ENCODE peak calls at places on chromosomes 13 and 19, in eight cellular contexts. E is right lobe of liver, F is heart left ventricle, J is A549, S is erythroblast, Q is IMR-90, H is adrenal gland, O is tibial nerve. R is an unnamed sample.

GRCh38 chr13:38897521-38897920 is 93.1 kb downstream of the STOML3 start:
- DNase-seq in E (no peak), F (no peak), J (no peak), S (no peak), Q (no peak), H (no peak), O (no peak), R (no peak)

GRCh38 chr13:78131811-78132210 is 213.2 kb upstream of the EDNRB start:
- DNase-seq in E (no peak), F (no peak), J (no peak), S (no peak), Q (peak; percentile 14), H (no peak), O (no peak), R (no peak)

GRCh38 chr13:24292476-24292875 is 16.9 kb upstream of the C1QTNF9 start:
- DNase-seq in E (no peak), F (no peak), J (no peak), S (no peak), Q (no peak), H (no peak), O (no peak), R (no peak)

GRCh38 chr19:14090509-14091085 is at the start of gene SAMD1:
- DNase-seq in E (peak; percentile 92), F (peak; percentile 94), J (peak; percentile 90), S (peak; percentile 95), Q (peak; percentile 83), H (peak; percentile 94), O (peak; percentile 86), R (peak; percentile 76)

GRCh38 chr19:2819540-2820111 is at the start of gene ZNF554:
- DNase-seq in E (peak; percentile 98), F (peak; percentile 100), J (peak; percentile 95), S (peak; percentile 98), Q (peak; percentile 94), H (peak; percentile 99), O (peak; percentile 95), R (peak; percentile 99)

GRCh38 chr19:749811-750210 is 1.1 kb upstream of the MISP start:
- DNase-seq in E (no peak), F (no peak), J (no peak), S (no peak), Q (no peak), H (no peak), O (no peak), R (no peak)

GRCh38 chr19:4229179-4229931 is at the start of gene EBI3:
- DNase-seq in E (peak; percentile 46), F (no peak), J (peak; percentile 74), S (no peak), Q (peak; percentile 65), H (peak; percentile 39), O (peak; percentile 7), R (peak; percentile 70)

GRCh38 chr13:40644838-40645620 is 21.4 kb downstream of the FOXO1 start:
- DNase-seq in E (no peak), F (no peak), J (no peak), S (no peak), Q (no peak), H (no peak), O (no peak), R (no peak)

GRCh38 chr19:19615086-19615485 is 3.4 kb downstream of the PBX4 start:
- DNase-seq in E (no peak), F (no peak), J (peak; percentile 21), S (no peak), Q (peak; percentile 46), H (no peak), O (no peak), R (no peak)

GRCh38 chr19:29667941-29668340 is 2.7 kb downstream of the PLEKHF1 start:
- DNase-seq in E (peak; percentile 28), F (peak; percentile 62), J (no peak), S (no peak), Q (no peak), H (no peak), O (no peak), R (no peak)

GRCh38 chr19:19165396-19165795 is 4.7 kb downstream of the MEF2B start:
- DNase-seq in E (no peak), F (no peak), J (no peak), S (no peak), Q (no peak), H (no peak), O (no peak), R (no peak)

GRCh38 chr19:8515317-8515716 is 1.4 kb upstream of the ZNF414 start:
- DNase-seq in E (no peak), F (peak; percentile 73), J (no peak), S (no peak), Q (no peak), H (no peak), O (no peak), R (no peak)

GRCh38 chr19:20999731-21000352 is 20.6 kb upstream of the ZNF430 start:
- DNase-seq in E (peak; percentile 55), F (peak; percentile 90), J (peak; percentile 12), S (peak; percentile 36), Q (peak; percentile 71), H (peak; percentile 96), O (peak; percentile 64), R (no peak)

GRCh38 chr13:99536023-99536422 is 34.8 kb downstream of the TM9SF2 start:
- DNase-seq in E (no peak), F (no peak), J (no peak), S (no peak), Q (no peak), H (no peak), O (no peak), R (no peak)

GRCh38 chr19:28493881-28494280 is 719.1 kb downstream of the UQCRFS1 start:
- DNase-seq in E (no peak), F (no peak), J (no peak), S (no peak), Q (no peak), H (no peak), O (no peak), R (no peak)

GRCh38 chr19:35345671-35346111 is 2.0 kb upstream of the FFAR1 start:
- DNase-seq in E (no peak), F (no peak), J (no peak), S (no peak), Q (no peak), H (no peak), O (no peak), R (no peak)

GRCh38 chr13:92900455-92900854 is 326.2 kb upstream of the GPC6 start:
- DNase-seq in E (no peak), F (no peak), J (no peak), S (no peak), Q (no peak), H (no peak), O (no peak), R (no peak)

DNA sequence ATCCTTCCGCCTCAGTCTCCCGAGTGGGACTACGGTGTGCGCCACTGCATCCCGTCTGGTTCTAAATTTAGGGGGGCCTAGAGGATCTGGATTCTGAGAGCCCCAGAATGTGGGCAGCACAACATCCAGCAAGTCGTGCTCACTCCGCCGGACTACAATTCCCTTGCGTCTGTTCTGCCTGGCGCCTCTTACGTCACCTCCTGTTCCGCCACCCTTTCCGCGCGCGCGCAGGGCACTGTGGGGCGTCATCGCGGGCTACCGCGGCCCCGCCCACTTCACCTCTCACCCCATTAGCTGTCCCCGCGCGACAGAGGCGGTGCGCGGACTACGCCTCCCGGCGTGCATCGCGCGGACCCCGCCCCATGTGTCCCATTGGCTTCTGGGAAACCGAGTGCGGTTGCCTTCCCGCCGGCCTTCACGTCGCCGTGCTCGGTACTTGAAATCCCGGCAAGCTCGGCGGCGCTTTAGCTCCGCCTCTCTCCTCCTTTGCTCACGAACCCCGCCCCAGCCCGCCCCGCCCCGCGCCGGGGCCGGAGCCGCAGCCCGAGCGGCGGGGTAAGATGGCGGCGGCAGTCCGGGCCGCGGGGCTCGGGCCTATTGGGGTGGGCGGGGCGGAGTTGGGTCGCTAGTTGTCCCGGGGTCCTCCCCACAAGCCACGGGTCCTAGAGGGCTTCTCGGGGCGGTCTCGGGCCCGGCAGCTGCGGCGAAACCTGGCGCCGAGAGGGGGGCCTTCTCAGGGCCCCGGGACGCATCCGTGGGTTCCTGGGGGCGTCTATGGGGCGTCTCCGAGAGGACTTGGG is at the start of gene SCAF1:
- DNase-seq in E (peak; percentile 99), F (peak; percentile 99), J (peak; percentile 100), S (peak; percentile 100), Q (peak; percentile 99), H (peak; percentile 100), O (peak; percentile 97), R (peak; percentile 95)
- TF ChIP-seq POLR2A in E (peak; percentile 90), F (peak; percentile 93), J (peak; percentile 84), S (peak; percentile 86), Q (peak; percentile 92), H (peak; percentile 97), O (peak; percentile 97), R (peak; percentile 67)

GRCh38 chr19:52691737-52692136 is 43.1 kb downstream of the ZNF611 start:
- DNase-seq in E (no peak), F (no peak), J (no peak), S (no peak), Q (no peak), H (no peak), O (no peak), R (no peak)

GRCh38 chr19:52691215-52691610 is 43.6 kb downstream of the ZNF611 start:
- DNase-seq in E (no peak), F (no peak), J (no peak), S (no peak), Q (no peak), H (no peak), O (no peak), R (no peak)

GRCh38 chr19:52689804-52690394 is 44.9 kb downstream of the ZNF611 start:
- DNase-seq in E (peak; percentile 38), F (peak; percentile 69), J (no peak), S (peak; percentile 71), Q (no peak), H (peak; percentile 45), O (peak; percentile 29), R (no peak)

GRCh38 chr19:52692431-52693008 is 42.3 kb downstream of the ZNF611 start:
- DNase-seq in E (no peak), F (no peak), J (no peak), S (no peak), Q (no peak), H (no peak), O (no peak), R (no peak)

GRCh38 chr19:52690395-52691214 is 44.2 kb downstream of the ZNF611 start:
- DNase-seq in E (peak; percentile 90), F (peak; percentile 97), J (no peak), S (peak; percentile 93), Q (peak; percentile 93), H (peak; percentile 97), O (peak; percentile 92), R (peak; percentile 79)
- TF ChIP-seq POLR2A in E (peak; percentile 14), F (peak; percentile 88), J (no peak), S (peak; percentile 71), Q (peak; percentile 64), H (peak; percentile 90), O (peak; percentile 86), R (peak; percentile 84)

DNA sequence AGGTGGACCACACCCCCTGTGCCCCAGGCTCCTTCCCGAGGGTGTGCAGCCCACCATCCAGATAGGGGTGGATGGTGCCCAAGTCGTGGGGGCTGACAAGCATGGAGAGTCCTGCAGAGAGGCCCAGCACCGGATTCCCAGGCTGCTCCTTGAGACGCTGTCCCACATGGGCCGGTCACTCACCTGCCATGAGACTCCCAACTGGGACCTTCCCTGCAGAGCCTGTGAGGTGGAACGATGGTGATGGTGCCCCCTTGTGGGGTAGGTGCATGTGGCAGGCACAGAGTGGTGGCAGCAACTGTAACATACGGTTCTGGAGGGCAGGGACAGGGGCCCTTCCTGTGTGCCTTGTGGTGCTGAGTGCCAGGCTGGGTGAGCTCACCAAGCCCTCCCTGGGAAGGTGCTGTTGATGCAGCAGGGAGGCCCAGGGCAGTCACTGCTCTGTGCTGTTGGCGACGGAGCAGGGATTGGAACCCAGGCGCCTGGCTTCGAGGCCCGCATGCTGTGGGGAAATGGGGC is 33.1 kb downstream of the PPP1R37 start:
- DNase-seq in E (peak; percentile 68), F (no peak), J (peak; percentile 76), S (peak; percentile 78), Q (peak; percentile 49), H (peak; percentile 84), O (no peak), R (peak; percentile 45)
- TF ChIP-seq POLR2A in E (no peak), F (no peak), J (no peak), S (no peak), Q (no peak), H (no peak), O (no peak), R (no peak)

GRCh38 chr19:47509973-47510372 is 4.9 kb downstream of the NAPA start:
- DNase-seq in E (peak; percentile 56), F (no peak), J (no peak), S (no peak), Q (no peak), H (peak; percentile 81), O (no peak), R (peak; percentile 38)
- TF ChIP-seq POLR2A in E (no peak), F (no peak), J (no peak), S (no peak), Q (no peak), H (peak; percentile 37), O (no peak), R (no peak)

R was measured in H54.